ENCODE peak calls at places on chromosomes 6 and 20, in four cellular contexts. J, R, A and Q are unnamed samples. For H3K36me3, the result is how much of the 10 kb centered on the place peaks cover.

GRCh38 chr20:50815162-50815989 is 20.5 kb downstream of the BCAS4 start:
- DNase-seq in J (peak), R (no peak), A (no peak), Q (peak)

GRCh38 chr6:3749991-3750323 is 1.6 kb downstream of the PXDC1 start:
- DNase-seq in J (peak), R (peak), A (peak), Q (peak)

GRCh38 chr6:89035252-89036106 is 45.1 kb upstream of the PNRC1 start:
- DNase-seq in J (peak), R (peak), A (peak), Q (peak)

GRCh38 chr6:12516070-12516469 is 200.5 kb upstream of the PHACTR1 start:
- DNase-seq in J (peak), R (no peak), A (no peak), Q (no peak)

GRCh38 chr20:64223526-64224067 is 32.0 kb upstream of the PCMTD2 start:
- DNase-seq in J (peak), R (peak), A (peak), Q (no peak)

GRCh38 chr6:39225946-39226437 is 3.3 kb downstream of the KCNK5 start:
- DNase-seq in J (no peak), R (no peak), A (no peak), Q (no peak)

GRCh38 chr6:44007818-44008660 is 119.2 kb downstream of the MRPL14 start:
- DNase-seq in J (no peak), R (peak), A (no peak), Q (no peak)

GRCh38 chr20:10322073-10323012 is 103.7 kb downstream of the SNAP25 start:
- DNase-seq in J (no peak), R (no peak), A (no peak), Q (no peak)

GRCh38 chr6:163707385-163708355 is 293.2 kb downstream of the QKI start:
- DNase-seq in J (no peak), R (no peak), A (no peak), Q (no peak)

GRCh38 chr20:61887694-61888093 is 178.0 kb downstream of the TAF4 start:
- DNase-seq in J (no peak), R (peak), A (no peak), Q (no peak)

GRCh38 chr20:2558581-2559301 is 22.4 kb downstream of the TMC2 start:
- DNase-seq in J (no peak), R (no peak), A (no peak), Q (peak)

GRCh38 chr6:16704706-16705402 is 56.4 kb downstream of the ATXN1 start:
- DNase-seq in J (peak), R (no peak), A (no peak), Q (no peak)

GRCh38 chr20:59177266-59178250 is 13.9 kb downstream of the ZNF831 start:
- DNase-seq in J (no peak), R (no peak), A (no peak), Q (no peak)

GRCh38 chr6:137277971-137278602 is 58.9 kb upstream of the IFNGR1 start:
- DNase-seq in J (peak), R (no peak), A (no peak), Q (peak)

GRCh38 chr6:20416567-20417345 is 15.1 kb downstream of the E2F3 start:
- DNase-seq in J (no peak), R (no peak), A (no peak), Q (no peak)

GRCh38 chr20:18543932-18544331 is 23.3 kb upstream of the SMIM26 start:
- DNase-seq in J (no peak), R (no peak), A (no peak), Q (no peak)

GRCh38 chr6:135922170-135922569 is 70.7 kb downstream of the PDE7B start:
- DNase-seq in J (peak), R (no peak), A (peak), Q (peak)

GRCh38 chr6:130367767-130368166 is 1.9 kb downstream of the TMEM200A start:
- DNase-seq in J (no peak), R (no peak), A (no peak), Q (no peak)
- H3K4me3 ChIP-seq in J (peak), R (no peak), A (peak), Q (no peak)

GRCh38 chr6:82239597-82239996 is 7.9 kb downstream of the IBTK start:
- DNase-seq in J (no peak), R (no peak), A (no peak), Q (no peak)
- H3K36me3 ChIP-seq in J (under half), R (under half), A (under half), Q (half or more)

DNA sequence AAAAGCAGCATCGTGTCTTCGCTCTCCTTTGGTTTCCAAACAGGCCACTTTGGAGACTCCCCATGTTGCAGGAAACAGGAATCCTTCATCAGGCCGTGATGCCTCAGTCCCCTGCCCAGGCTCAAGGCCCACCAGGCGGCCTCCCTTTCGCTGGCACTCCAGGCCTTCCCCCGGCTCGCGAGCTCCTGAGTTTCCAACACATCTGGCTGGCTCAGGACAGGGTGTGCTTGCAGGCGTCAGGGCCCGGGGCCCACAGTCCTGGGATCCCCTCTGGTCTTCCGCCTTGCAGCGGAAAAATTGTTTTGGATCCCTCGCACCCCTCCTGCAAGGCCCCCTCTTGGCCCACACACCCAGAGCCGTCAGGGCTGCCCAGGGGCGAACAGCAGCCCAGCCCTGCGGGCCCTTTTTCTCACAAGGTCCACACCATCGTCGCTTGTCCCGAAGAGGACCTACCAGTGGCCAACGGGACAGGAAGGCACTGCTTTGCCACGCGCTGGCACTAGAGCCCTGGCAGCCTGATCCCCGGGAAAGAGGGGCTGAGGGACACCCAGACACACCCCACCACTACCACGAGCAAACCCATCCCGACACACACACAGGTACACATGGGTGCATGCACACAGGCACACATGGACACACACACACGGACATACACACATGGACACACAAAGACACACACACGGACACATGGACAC is 1930.9 kb upstream of the DEFB115 start:
- DNase-seq in J (no peak), R (no peak), A (no peak), Q (no peak)
- H3K4me3 ChIP-seq in J (no peak), R (no peak), A (no peak), Q (no peak)

GRCh38 chr6:10778230-10778629 is 30.6 kb downstream of the TMEM14B start:
- DNase-seq in J (no peak), R (no peak), A (no peak), Q (no peak)

DNA sequence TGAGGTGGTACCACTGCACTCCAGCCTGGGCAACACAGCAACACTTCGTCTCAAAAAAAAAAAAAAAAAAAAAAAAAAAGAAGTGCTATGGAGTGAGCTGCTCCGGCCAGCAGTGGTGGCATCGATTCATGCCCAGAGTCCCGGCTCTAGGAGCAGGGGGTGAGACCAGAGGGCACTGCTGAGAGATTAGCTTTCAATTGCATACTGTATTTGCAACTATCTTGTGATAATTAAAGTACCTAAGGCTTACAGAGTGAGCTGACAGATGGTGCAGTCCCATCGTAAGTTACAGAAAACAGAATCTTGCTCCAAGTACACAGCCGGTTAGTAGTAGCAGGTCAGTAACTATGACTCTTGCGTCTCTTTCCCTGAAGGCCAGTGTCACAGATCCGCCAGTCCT is 31.5 kb downstream of the TMEM14B start:
- DNase-seq in J (no peak), R (no peak), A (no peak), Q (no peak)
- H3K36me3 ChIP-seq in J (under half), R (under half), A (under half), Q (under half)

GRCh38 chr20:1468117-1468624 is 1.5 kb upstream of the NSFL1C start:
- DNase-seq in J (no peak), R (no peak), A (no peak), Q (no peak)

GRCh38 chr20:1465470-1466210 is 1.0 kb downstream of the NSFL1C start:
- DNase-seq in J (no peak), R (no peak), A (no peak), Q (no peak)

GRCh38 chr20:1467355-1468116 is 887 bp upstream of the NSFL1C start:
- DNase-seq in J (no peak), R (no peak), A (no peak), Q (no peak)

GRCh38 chr20:1466211-1467081 is at the start of gene NSFL1C:
- DNase-seq in J (peak), R (peak), A (peak), Q (peak)

DNA sequence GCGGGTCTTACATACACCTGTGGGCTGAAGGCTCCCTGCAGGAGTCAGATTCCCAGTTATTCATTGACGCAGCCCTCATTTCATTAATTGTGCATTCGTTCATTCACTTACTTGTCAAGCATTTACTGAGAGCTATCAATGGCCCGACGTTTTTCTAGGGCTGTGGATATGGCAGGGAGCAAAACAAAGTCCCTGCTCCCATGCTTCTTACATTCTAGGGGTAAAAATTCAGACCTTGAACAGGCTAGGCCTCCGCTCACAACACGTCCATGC is 369 bp upstream of the NSFL1C start:
- DNase-seq in J (no peak), R (no peak), A (no peak), Q (no peak)
- H3K4me3 ChIP-seq in J (no peak), R (peak), A (peak), Q (no peak)

GRCh38 chr20:20031790-20032189 is 14.6 kb downstream of the NAA20 start:
- DNase-seq in J (no peak), R (no peak), A (no peak), Q (no peak)
- H3K36me3 ChIP-seq in J (under half), R (half or more), A (under half), Q (half or more)

GRCh38 chr6:33198853-33199436 is 1.5 kb downstream of the RXRB start:
- DNase-seq in J (no peak), R (peak), A (no peak), Q (no peak)
- H3K4me3 ChIP-seq in J (peak), R (peak), A (peak), Q (peak)

GRCh38 chr20:31790401-31790800 is 28.8 kb upstream of the MYLK2 start:
- DNase-seq in J (no peak), R (no peak), A (no peak), Q (no peak)
- H3K36me3 ChIP-seq in J (under half), R (under half), A (under half), Q (half or more)

GRCh38 chr6:28277746-28278145 is 3.6 kb upstream of the PGBD1 start:
- DNase-seq in J (peak), R (no peak), A (no peak), Q (no peak)

GRCh38 chr6:28280595-28281287 is 631 bp upstream of the PGBD1 start:
- DNase-seq in J (no peak), R (no peak), A (no peak), Q (no peak)

GRCh38 chr6:28281288-28282064 is at the start of gene PGBD1:
- DNase-seq in J (peak), R (peak), A (peak), Q (peak)

DNA sequence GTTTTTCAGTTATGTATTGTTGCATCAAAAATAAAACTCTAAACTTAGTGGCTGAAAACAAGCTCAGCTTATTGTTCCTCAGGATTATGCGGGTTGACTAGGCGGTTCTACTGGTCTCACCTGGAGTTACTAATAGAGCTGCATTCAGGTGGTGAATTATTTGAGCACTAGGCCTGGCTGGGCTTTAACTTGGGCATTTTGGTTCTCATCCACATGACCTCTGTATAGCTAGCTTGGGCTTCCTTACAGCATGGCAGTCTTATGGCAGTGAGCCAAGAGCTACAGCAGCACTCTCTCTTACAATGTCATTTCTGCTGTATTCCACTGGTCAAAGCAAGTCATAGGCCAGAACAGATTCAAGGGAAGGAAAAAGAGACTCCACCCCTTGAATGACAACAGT is 1.6 kb downstream of the PGBD1 start:
- DNase-seq in J (peak), R (no peak), A (no peak), Q (no peak)
- H3K4me3 ChIP-seq in J (no peak), R (no peak), A (no peak), Q (no peak)

GRCh38 chr6:42674780-42675179 is 47.6 kb downstream of the PRPH2 start:
- DNase-seq in J (no peak), R (peak), A (no peak), Q (no peak)
- H3K36me3 ChIP-seq in J (under half), R (half or more), A (under half), Q (under half)